ENCODE peak calls at places on chromosomes 4 and X, in five cellular contexts. U, Q, V, W and E are unnamed samples.

GRCh38 chrX:12686324-12686723 is 104.9 kb upstream of the PRPS2 start:
- DNase-seq in U (no peak), Q (no peak), V (no peak), W (no peak), E (no peak)

GRCh38 chr4:37970702-37971101 is 10.5 kb downstream of the PTTG2 start:
- DNase-seq in U (no peak), Q (peak), V (peak), W (peak), E (no peak)

GRCh38 chr4:105106416-105106815 is 40.3 kb upstream of the TET2 start:
- DNase-seq in U (no peak), Q (no peak), V (no peak), W (no peak), E (no peak)

GRCh38 chrX:130654409-130654970 is 248.5 kb downstream of the ENOX2 start:
- DNase-seq in U (no peak), Q (no peak), V (no peak), W (peak), E (no peak)

GRCh38 chr4:40247350-40247749 is 50.5 kb downstream of the RHOH start:
- DNase-seq in U (no peak), Q (no peak), V (no peak), W (no peak), E (no peak)

GRCh38 chrX:115373308-115373707 is 83.8 kb downstream of the LUZP4 start:
- DNase-seq in U (no peak), Q (no peak), V (no peak), W (no peak), E (no peak)

GRCh38 chrX:71671043-71671829 is 3.9 kb downstream of the LOC101059915 start:
- DNase-seq in U (no peak), Q (no peak), V (no peak), W (no peak), E (no peak)

GRCh38 chr4:169615467-169616106 is 3.2 kb upstream of the NEK1 start:
- DNase-seq in U (no peak), Q (no peak), V (no peak), W (no peak), E (no peak)

GRCh38 chrX:26470946-26471345 is 255.0 kb downstream of the MAGEB5 start:
- DNase-seq in U (no peak), Q (no peak), V (no peak), W (no peak), E (no peak)

GRCh38 chr4:1863297-1864033 is 7.5 kb upstream of the LETM1 start:
- DNase-seq in U (no peak), Q (no peak), V (peak), W (no peak), E (no peak)

GRCh38 chr4:8410641-8411271 is 29.8 kb downstream of the ACOX3 start:
- DNase-seq in U (no peak), Q (peak), V (peak), W (peak), E (peak)

GRCh38 chrX:40094900-40095587 is 2.7 kb downstream of the BCOR start:
- DNase-seq in U (no peak), Q (no peak), V (no peak), W (peak), E (no peak)

GRCh38 chrX:40172169-40172979 is 74.6 kb upstream of the BCOR start:
- DNase-seq in U (no peak), Q (peak), V (no peak), W (no peak), E (no peak)

GRCh38 chr4:80202784-80203553 is 5.7 kb downstream of the PRDM8 start:
- DNase-seq in U (no peak), Q (no peak), V (no peak), W (no peak), E (no peak)

GRCh38 chr4:84503495-84504437 is 4.7 kb upstream of the NKX6-1 start:
- DNase-seq in U (no peak), Q (peak), V (peak), W (peak), E (peak)

GRCh38 chr4:64174247-64174882 is 234.9 kb downstream of the TECRL start:
- DNase-seq in U (no peak), Q (no peak), V (no peak), W (no peak), E (no peak)

GRCh38 chrX:120660638-120661037 is 30.8 kb upstream of the C1GALT1C1 start:
- DNase-seq in U (no peak), Q (no peak), V (no peak), W (no peak), E (no peak)

GRCh38 chr4:3318561-3319021 is 25.8 kb downstream of the RGS12 start:
- DNase-seq in U (no peak), Q (peak), V (no peak), W (no peak), E (peak)

GRCh38 chr4:123488916-123489315 is 92.3 kb downstream of the SPRY1 start:
- DNase-seq in U (peak), Q (peak), V (peak), W (no peak), E (no peak)

GRCh38 chr4:138487217-138487616 is 245.1 kb upstream of the SLC7A11 start:
- DNase-seq in U (no peak), Q (no peak), V (no peak), W (no peak), E (no peak)

GRCh38 chr4:2886622-2887021 is 43.0 kb downstream of the ADD1 start:
- DNase-seq in U (no peak), Q (no peak), V (no peak), W (peak), E (no peak)

GRCh38 chrX:15301924-15302323 is 13.5 kb downstream of the ASB11 start:
- DNase-seq in U (no peak), Q (no peak), V (no peak), W (no peak), E (no peak)

GRCh38 chr4:8837181-8837811 is 34.3 kb downstream of the HMX1 start:
- DNase-seq in U (no peak), Q (no peak), V (no peak), W (peak), E (no peak)

GRCh38 chr4:52192697-52193096 is 141.6 kb downstream of the SPATA18 start:
- DNase-seq in U (no peak), Q (no peak), V (peak), W (no peak), E (no peak)
- TF ChIP-seq FOXM1 in U (no peak), Q (no peak), V (no peak), W (no peak), E (no peak)

GRCh38 chrX:2607113-2607512 is 84.0 kb upstream of the CD99 start:
- DNase-seq in U (no peak), Q (no peak), V (no peak), W (no peak), E (no peak)

GRCh38 chrX:2610246-2611170 is 80.6 kb upstream of the CD99 start:
- DNase-seq in U (no peak), Q (no peak), V (no peak), W (no peak), E (no peak)

GRCh38 chrX:2609431-2610238 is 81.5 kb upstream of the CD99 start:
- DNase-seq in U (no peak), Q (no peak), V (no peak), W (no peak), E (no peak)

GRCh38 chrX:2608638-2609430 is 82.3 kb upstream of the CD99 start:
- DNase-seq in U (no peak), Q (peak), V (peak), W (peak), E (peak)
- TF ChIP-seq FOXM1 in U (no peak), Q (no peak), V (no peak), W (no peak), E (no peak)

GRCh38 chrX:50814701-50815476 is 895 bp upstream of the SHROOM4 start:
- DNase-seq in U (no peak), Q (no peak), V (no peak), W (no peak), E (no peak)
- TF ChIP-seq FOXM1 in U (no peak), Q (no peak), V (no peak), W (no peak), E (no peak)

DNA sequence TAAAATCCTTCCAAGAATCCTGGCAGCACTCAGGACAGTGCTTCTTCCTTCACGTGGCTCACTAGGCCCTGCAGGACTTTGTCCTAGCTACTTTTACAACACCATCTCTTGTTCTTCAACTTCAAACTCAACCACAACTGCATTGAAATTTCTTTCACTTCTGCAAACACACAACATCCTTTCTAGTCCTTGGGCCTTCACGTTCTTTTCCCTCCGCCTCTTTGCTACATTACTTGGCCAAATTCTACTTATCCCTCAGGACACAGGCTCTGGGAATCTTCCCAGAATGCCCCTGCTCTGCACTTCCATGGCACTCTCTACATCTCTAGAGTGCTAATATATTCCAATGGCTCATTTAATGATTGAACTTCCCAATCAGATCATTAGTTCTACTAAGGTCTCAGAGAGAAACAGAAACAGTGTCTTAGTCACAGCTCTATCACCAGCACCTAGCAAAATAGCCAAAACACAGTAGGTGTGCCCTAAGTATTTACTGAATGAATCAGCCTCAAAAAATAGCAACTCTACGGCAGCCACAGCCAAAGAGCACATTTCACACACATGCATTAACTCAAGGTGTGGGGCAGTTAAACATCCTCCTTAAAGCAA is 73.3 kb downstream of the MANBA start:
- DNase-seq in U (peak), Q (no peak), V (no peak), W (no peak), E (no peak)
- TF ChIP-seq FOXM1 in U (peak), Q (no peak), V (no peak), W (no peak), E (no peak)

GRCh38 chr4:140630246-140630645 is 61.5 kb upstream of the UCP1 start:
- DNase-seq in U (no peak), Q (no peak), V (no peak), W (no peak), E (no peak)
- TF ChIP-seq FOXM1 in U (no peak), Q (no peak), V (no peak), W (no peak), E (no peak)

GRCh38 chr4:126701756-126702155 is 931.0 kb upstream of the INTU start:
- DNase-seq in U (no peak), Q (no peak), V (no peak), W (no peak), E (no peak)

GRCh38 chr4:126702747-126703146 is 930.0 kb upstream of the INTU start:
- DNase-seq in U (no peak), Q (no peak), V (no peak), W (no peak), E (no peak)

GRCh38 chr4:126697748-126698147 is 935.0 kb upstream of the INTU start:
- DNase-seq in U (no peak), Q (no peak), V (no peak), W (no peak), E (no peak)

GRCh38 chr4:126698224-126698623 is 934.5 kb upstream of the INTU start:
- DNase-seq in U (no peak), Q (no peak), V (no peak), W (no peak), E (no peak)
- TF ChIP-seq FOXM1 in U (no peak), Q (no peak), V (no peak), W (no peak), E (no peak)

GRCh38 chr4:5683566-5683965 is 24.8 kb downstream of the EVC2 start:
- DNase-seq in U (no peak), Q (no peak), V (no peak), W (no peak), E (no peak)

GRCh38 chr4:5676763-5677162 is 31.6 kb downstream of the EVC2 start:
- DNase-seq in U (no peak), Q (no peak), V (no peak), W (no peak), E (no peak)

GRCh38 chr4:5678977-5679376 is 29.4 kb downstream of the EVC2 start:
- DNase-seq in U (no peak), Q (no peak), V (no peak), W (no peak), E (no peak)
- TF ChIP-seq FOXM1 in U (no peak), Q (no peak), V (no peak), W (no peak), E (no peak)

DNA sequence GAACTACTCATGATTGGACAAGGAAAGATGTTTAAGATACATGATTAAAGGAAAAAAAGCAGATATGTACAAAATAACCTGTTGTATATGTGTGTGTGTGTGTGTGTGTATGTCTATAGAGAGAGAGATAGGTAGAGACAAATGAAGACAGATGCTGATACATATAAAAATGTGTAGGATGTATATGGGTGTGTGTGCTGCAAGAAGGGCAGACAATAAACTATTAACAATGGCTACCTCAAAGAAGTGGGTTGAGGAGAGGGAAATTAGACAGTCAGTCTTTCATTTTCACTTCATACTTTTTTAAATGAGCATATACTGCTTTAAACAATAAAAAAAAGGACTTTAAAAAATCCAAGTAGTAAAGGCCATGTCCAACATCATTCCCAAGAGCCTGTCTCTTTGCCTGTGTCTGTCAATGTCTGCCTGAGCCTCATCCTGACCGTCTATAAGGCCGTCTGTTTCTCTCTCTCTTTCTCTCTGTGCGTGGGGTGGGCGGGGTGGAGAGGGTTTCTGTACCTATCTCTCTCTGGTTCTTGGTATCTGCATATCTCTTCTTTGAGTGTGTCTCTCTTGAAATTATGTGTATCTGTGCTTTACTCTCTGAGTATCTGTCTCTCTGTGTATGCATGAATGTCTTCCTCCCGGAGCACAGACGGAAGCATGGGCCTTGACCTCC is 62.8 kb downstream of the LRBA start:
- DNase-seq in U (no peak), Q (peak), V (no peak), W (no peak), E (no peak)
- TF ChIP-seq FOXM1 in U (no peak), Q (no peak), V (no peak), W (no peak), E (no peak)

GRCh38 chrX:119502727-119503483 is 34.7 kb downstream of the SLC25A5 start:
- DNase-seq in U (no peak), Q (no peak), V (peak), W (no peak), E (no peak)
- TF ChIP-seq FOXM1 in U (no peak), Q (no peak), V (no peak), W (no peak), E (no peak)

DNA sequence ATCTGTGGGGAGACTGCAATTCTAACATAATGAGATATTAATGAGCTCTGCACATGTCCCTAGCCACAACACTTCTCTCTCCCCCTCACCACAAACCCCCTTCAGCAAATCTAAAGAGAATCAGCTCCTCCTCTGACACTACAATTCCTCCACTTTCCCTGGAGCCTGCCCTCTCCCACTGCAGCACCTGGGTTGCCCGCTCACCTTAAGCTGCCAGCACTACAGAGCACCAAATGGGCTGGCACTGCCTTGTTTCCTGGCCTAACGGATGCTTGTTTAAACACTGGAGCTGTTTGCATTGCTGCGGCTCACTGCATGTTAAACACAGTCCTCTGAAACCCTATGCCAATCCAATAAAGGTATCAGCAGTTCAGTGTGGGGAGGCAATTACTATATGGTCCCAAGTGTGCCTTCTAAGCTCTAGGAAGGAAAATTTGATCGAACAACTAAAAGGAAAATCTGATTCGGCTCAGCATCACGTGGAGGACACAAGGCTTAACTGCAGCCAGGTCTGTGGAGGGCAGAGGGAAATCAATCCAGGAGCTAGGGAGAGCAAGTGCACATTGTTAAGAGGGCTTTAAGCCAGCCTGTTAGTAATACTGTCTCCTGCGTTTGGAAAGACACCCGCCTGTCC is 232.3 kb downstream of the MAML3 start:
- DNase-seq in U (no peak), Q (no peak), V (peak), W (no peak), E (no peak)
- TF ChIP-seq FOXM1 in U (no peak), Q (no peak), V (no peak), W (no peak), E (no peak)